ENCODE peak calls at places on chromosomes 11 and 22, in ten cellular contexts. E, J, H, A, V, O, Z, D, U and B are unnamed samples.

GRCh38 chr22:29524440-29525191 is 28.9 kb downstream of the THOC5 start:
- DNase-seq in H (no peak), D (no peak), O (peak; percentile 51), E (no peak), U (no peak), J (no peak), A (peak; percentile 47), V (peak; percentile 68), Z (no peak), B (no peak)

GRCh38 chr11:62948765-62949320 is 27.7 kb upstream of the CHRM1 start:
- DNase-seq in A (no peak), U (no peak), O (no peak), V (no peak), H (no peak), E (no peak), J (no peak), D (no peak), Z (no peak), B (no peak)

GRCh38 chr11:443542-444199 is 1.9 kb upstream of the ANO9 start:
- DNase-seq in H (no peak), O (no peak), V (no peak), Z (no peak), U (no peak), J (no peak), A (peak; percentile 76), D (no peak), E (peak; percentile 75), B (no peak)

GRCh38 chr11:7583248-7583647 is 69.4 kb downstream of the PPFIBP2 start:
- DNase-seq in J (no peak), Z (no peak), A (no peak), U (no peak), H (no peak), V (no peak), E (no peak), O (no peak), D (no peak), B (no peak)

GRCh38 chr22:50010676-50011446 is 1.7 kb downstream of the IL17REL start:
- DNase-seq in H (no peak), E (no peak), V (no peak), O (no peak), D (no peak), Z (no peak), U (peak; percentile 29), J (no peak), A (no peak), B (no peak)

GRCh38 chr22:29310863-29311339 is 4.5 kb downstream of the GAS2L1 start:
- DNase-seq in V (peak; percentile 83), D (peak; percentile 98), J (peak; percentile 97), E (peak; percentile 76), A (peak; percentile 99), O (peak; percentile 89), H (peak; percentile 98), U (no peak), Z (peak; percentile 47), B (peak; percentile 94)

GRCh38 chr11:129117595-129118350 is 74.4 kb downstream of the ARHGAP32 start:
- DNase-seq in O (peak; percentile 27), A (peak; percentile 77), E (peak; percentile 71), V (peak; percentile 83), J (peak; percentile 27), U (no peak), Z (peak; percentile 57), H (peak; percentile 67), D (peak; percentile 38), B (peak; percentile 43)

GRCh38 chr11:92440701-92441338 is 216.2 kb downstream of the FAT3 start:
- DNase-seq in V (no peak), H (no peak), O (no peak), E (no peak), J (no peak), Z (peak; percentile 11), A (no peak), D (no peak), U (no peak), B (no peak)

GRCh38 chr11:1338201-1339065 is 29.0 kb upstream of the TOLLIP start:
- DNase-seq in V (no peak), D (peak; percentile 31), U (no peak), Z (no peak), J (no peak), H (no peak), O (no peak), A (no peak), E (no peak), B (peak; percentile 28)

GRCh38 chr11:47917643-47918369 is 62.6 kb upstream of the PTPRJ start:
- DNase-seq in H (peak; percentile 74), Z (peak; percentile 75), O (peak; percentile 87), V (peak; percentile 27), A (peak; percentile 84), U (no peak), J (peak; percentile 82), D (peak; percentile 84), E (peak; percentile 35), B (peak; percentile 95)

GRCh38 chr11:114280696-114281095 is 15.5 kb upstream of the NNMT start:
- DNase-seq in O (peak; percentile 80), V (peak; percentile 86), H (peak; percentile 49), E (peak; percentile 25), D (peak; percentile 67), A (peak; percentile 92), J (peak; percentile 66), Z (peak; percentile 81), U (no peak), B (peak; percentile 70)

GRCh38 chr22:30782613-30783012 is 87.9 kb downstream of the OSBP2 start:
- DNase-seq in O (no peak), A (no peak), D (no peak), Z (no peak), E (no peak), H (no peak), U (no peak), V (peak; percentile 63), J (no peak), B (no peak)

GRCh38 chr11:43575931-43576833 is 104.4 kb upstream of the HSD17B12 start:
- DNase-seq in J (no peak), E (no peak), H (no peak), V (no peak), U (no peak), A (peak; percentile 67), D (no peak), O (no peak), Z (no peak), B (no peak)

GRCh38 chr22:45207981-45208664 is 32.6 kb downstream of the KIAA0930 start:
- DNase-seq in D (no peak), J (no peak), Z (no peak), U (no peak), E (no peak), O (no peak), H (no peak), V (no peak), A (peak; percentile 56), B (no peak)

GRCh38 chr22:38861170-38861874 is 10.7 kb downstream of the CBX6 start:
- DNase-seq in O (no peak), J (no peak), V (no peak), E (no peak), A (peak; percentile 52), U (no peak), H (no peak), D (no peak), Z (no peak), B (no peak)
- H3K4me1 ChIP-seq in O (no peaks in the 10 kb centered on the region), J (peaks cover 15% of the 10 kb centered on the region), V (peaks cover 8% of the 10 kb centered on the region), E (no peaks in the 10 kb centered on the region), A (peaks cover 4% of the 10 kb centered on the region), U (no peaks in the 10 kb centered on the region), H (peaks cover 60% of the 10 kb centered on the region), D (peaks cover 20% of the 10 kb centered on the region), Z (peaks cover 15% of the 10 kb centered on the region), B (peaks cover 8% of the 10 kb centered on the region)

GRCh38 chr11:5608778-5609177 is 12.3 kb downstream of the TRIM6 start:
- DNase-seq in D (no peak), V (no peak), J (no peak), Z (no peak), U (no peak), A (no peak), H (no peak), O (no peak), E (no peak), B (no peak)

GRCh38 chr11:5603326-5603725 is 6.9 kb downstream of the TRIM6 start:
- DNase-seq in H (no peak), D (no peak), O (no peak), U (no peak), A (no peak), J (no peak), Z (no peak), E (no peak), V (no peak), B (no peak)

GRCh38 chr11:5600374-5600851 is 4.0 kb downstream of the TRIM6 start:
- DNase-seq in J (peak; percentile 63), V (peak; percentile 74), D (peak; percentile 62), E (peak; percentile 68), U (peak; percentile 10), A (peak; percentile 94), O (peak; percentile 73), Z (peak; percentile 72), H (peak; percentile 64), B (peak; percentile 77)

GRCh38 chr11:5605849-5606248 is 9.4 kb downstream of the TRIM6 start:
- DNase-seq in D (no peak), V (no peak), U (no peak), E (no peak), H (no peak), Z (no peak), O (no peak), J (no peak), A (peak; percentile 95), B (no peak)

DNA sequence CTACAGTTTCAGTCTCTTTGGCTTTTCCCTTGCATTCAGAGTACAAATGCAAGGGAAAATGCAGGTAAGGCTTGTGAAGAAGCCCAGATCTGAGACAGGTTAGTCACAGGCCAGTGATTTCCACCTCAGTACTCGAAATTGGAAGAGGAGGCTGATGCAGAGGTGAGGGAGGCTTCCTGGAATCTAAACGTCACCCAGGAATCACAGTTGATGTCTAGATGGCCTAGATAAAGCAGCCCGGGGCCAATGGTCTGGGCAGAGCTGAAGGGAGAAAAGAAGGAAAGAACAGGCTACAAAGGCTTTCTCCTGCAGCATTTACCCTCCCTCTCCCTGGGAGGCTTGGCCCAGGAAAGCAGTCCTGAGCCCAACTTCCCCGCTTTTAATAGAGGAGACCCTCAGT is 8.5 kb downstream of the TRIM6 start:
- DNase-seq in D (no peak), V (no peak), H (no peak), Z (no peak), A (no peak), O (no peak), E (no peak), J (no peak), U (no peak), B (no peak)
- H3K4me3 ChIP-seq in D (no peak overlapping the region), V (no peak overlapping the region), H (no peak overlapping the region), Z (no peak overlapping the region), A (no peak overlapping the region), O (no peak overlapping the region), E (no peak overlapping the region), J (no peak overlapping the region), U (no peak overlapping the region), B (no peak overlapping the region)

DNA sequence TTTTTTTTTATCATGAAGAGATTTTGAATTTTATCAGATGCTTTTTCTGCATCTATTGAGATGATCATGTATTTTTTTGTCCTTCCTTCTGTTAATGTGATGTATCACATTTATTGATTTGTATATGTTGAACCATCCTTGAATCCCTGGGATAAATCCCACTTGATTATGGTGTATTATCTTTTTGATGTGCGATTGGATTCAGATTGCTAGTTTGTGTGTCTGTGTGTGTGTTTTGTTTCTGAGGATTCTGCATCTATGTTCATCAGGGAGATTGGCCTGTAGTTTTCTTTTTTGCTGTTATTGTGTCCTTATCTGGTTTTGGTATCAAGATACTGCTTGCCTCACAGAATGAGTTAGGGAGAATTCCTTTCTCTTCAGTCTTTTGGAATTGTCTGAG is 52.6 kb downstream of the KCNQ1OT1 start:
- DNase-seq in Z (no peak), H (no peak), U (no peak), E (no peak), J (no peak), D (no peak), V (no peak), O (no peak), A (no peak), B (no peak)
- H3K9me3 ChIP-seq in Z (peaks cover 94% of the 10 kb centered on the region), H (peaks cover 6% of the 10 kb centered on the region), U (peaks cover 17% of the 10 kb centered on the region), E (peaks cover 1% of the 10 kb centered on the region), J (no peaks in the 10 kb centered on the region), D (no peaks in the 10 kb centered on the region), V (peaks cover 92% of the 10 kb centered on the region), O (peaks cover 30% of the 10 kb centered on the region), A (peaks cover 19% of the 10 kb centered on the region), B (peaks cover 26% of the 10 kb centered on the region)

GRCh38 chr11:45935349-45936064 is 13.1 kb downstream of the LARGE2 start:
- DNase-seq in O (no peak), D (no peak), U (no peak), Z (no peak), V (no peak), H (no peak), A (no peak), J (no peak), E (no peak), B (no peak)
- H3K4me1 ChIP-seq in O (no peaks in the 10 kb centered on the region), D (no peaks in the 10 kb centered on the region), U (peaks cover 12% of the 10 kb centered on the region), Z (peaks cover 20% of the 10 kb centered on the region), V (no peaks in the 10 kb centered on the region), H (peaks cover 7% of the 10 kb centered on the region), A (no peaks in the 10 kb centered on the region), J (peaks cover 6% of the 10 kb centered on the region), E (no peaks in the 10 kb centered on the region), B (no peaks in the 10 kb centered on the region)